ENCODE peak calls at places on chromosomes 6 and 20, in four cellular contexts. X, K, R and F are unnamed samples. For H3K9me3, the result is how much of the 10 kb centered on the place peaks cover.

GRCh38 chr6:111992851-111993250 is 61.1 kb upstream of the CCN6 start:
- DNase-seq in X (no peak), K (no peak), R (no peak), F (no peak)

GRCh38 chr6:129875610-129876515 is 14.7 kb upstream of the TMEM244 start:
- DNase-seq in X (no peak), K (no peak), R (no peak), F (no peak)

GRCh38 chr20:15494841-15495240 is 1078.4 kb downstream of the KIF16B start:
- DNase-seq in X (no peak), K (no peak), R (no peak), F (no peak)

GRCh38 chr6:95576621-95577316 is 566 bp upstream of the MANEA start:
- DNase-seq in X (no peak), K (no peak), R (no peak), F (no peak)

GRCh38 chr6:45626087-45626891 is 248.6 kb upstream of the SUPT3H start:
- DNase-seq in X (no peak), K (no peak), R (no peak), F (no peak)

GRCh38 chr6:11460001-11460668 is 77.4 kb upstream of the TMEM170B start:
- DNase-seq in X (no peak), K (no peak), R (peak), F (no peak)

GRCh38 chr20:63896136-63896890 is 1.4 kb downstream of the DNAJC5 start:
- DNase-seq in X (no peak), K (peak), R (peak), F (peak)

GRCh38 chr6:11606287-11606686 is 68.7 kb downstream of the TMEM170B start:
- DNase-seq in X (no peak), K (no peak), R (no peak), F (peak)

GRCh38 chr6:44381739-44382138 is 5.8 kb upstream of the CDC5L start:
- DNase-seq in X (no peak), K (no peak), R (peak), F (no peak)

GRCh38 chr6:170307080-170307545 is 555 bp downstream of the FAM120B start:
- DNase-seq in X (no peak), K (no peak), R (no peak), F (no peak)

GRCh38 chr6:54802775-54803631 is 43.6 kb upstream of the FAM83B start:
- DNase-seq in X (no peak), K (no peak), R (no peak), F (no peak)

GRCh38 chr6:170229851-170230519 is 60.9 kb downstream of the DLL1 start:
- DNase-seq in X (no peak), K (no peak), R (peak), F (no peak)

GRCh38 chr6:37442416-37443218 is 9.6 kb downstream of the CMTR1 start:
- DNase-seq in X (no peak), K (no peak), R (no peak), F (no peak)

GRCh38 chr20:52313335-52313963 is 121.9 kb upstream of the ZFP64 start:
- DNase-seq in X (no peak), K (peak), R (no peak), F (no peak)

GRCh38 chr20:31712564-31713311 is 9.9 kb downstream of the BCL2L1 start:
- DNase-seq in X (no peak), K (no peak), R (peak), F (peak)

GRCh38 chr20:13831476-13831875 is 46.6 kb downstream of the NDUFAF5 start:
- DNase-seq in X (no peak), K (no peak), R (no peak), F (no peak)

GRCh38 chr20:33843854-33844253 is 32.7 kb downstream of the CHMP4B start:
- DNase-seq in X (no peak), K (no peak), R (peak), F (no peak)

GRCh38 chr6:114342086-114342825 is 567 bp downstream of the HS3ST5 start:
- DNase-seq in X (no peak), K (peak), R (no peak), F (no peak)

GRCh38 chr6:37547564-37548061 is 47.9 kb upstream of the CCDC167 start:
- DNase-seq in X (no peak), K (no peak), R (no peak), F (no peak)

GRCh38 chr6:97668716-97669115 is 385.7 kb upstream of the MMS22L start:
- DNase-seq in X (no peak), K (no peak), R (no peak), F (no peak)

GRCh38 chr20:16732506-16733152 is 2.8 kb downstream of the SNRPB2 start:
- DNase-seq in X (no peak), K (no peak), R (no peak), F (no peak)

GRCh38 chr6:38973178-38974057 is 75.2 kb upstream of the GLP1R start:
- DNase-seq in X (no peak), K (no peak), R (no peak), F (no peak)

GRCh38 chr20:60210779-60211617 is 252.8 kb downstream of the CDH26 start:
- DNase-seq in X (peak), K (peak), R (peak), F (peak)

GRCh38 chr20:62693523-62693922 is 15.1 kb upstream of the NTSR1 start:
- DNase-seq in X (no peak), K (no peak), R (no peak), F (no peak)

GRCh38 chr20:47670913-47671312 is 114.4 kb downstream of the SULF2 start:
- DNase-seq in X (no peak), K (no peak), R (no peak), F (no peak)

GRCh38 chr20:19864130-19864529 is 106.1 kb downstream of the RIN2 start:
- DNase-seq in X (no peak), K (no peak), R (no peak), F (no peak)

GRCh38 chr6:12293234-12293930 is 3.2 kb downstream of the EDN1 start:
- DNase-seq in X (no peak), K (no peak), R (no peak), F (no peak)

GRCh38 chr6:32692019-32692418 is 25.6 kb upstream of the HLA-DQB1 start:
- DNase-seq in X (peak), K (no peak), R (peak), F (peak)

GRCh38 chr20:44187054-44187762 is at the start of gene JPH2:
- DNase-seq in X (peak), K (no peak), R (no peak), F (peak)
- TF ChIP-seq POLR2A in X (no peak), K (no peak), R (no peak), F (no peak)

DNA sequence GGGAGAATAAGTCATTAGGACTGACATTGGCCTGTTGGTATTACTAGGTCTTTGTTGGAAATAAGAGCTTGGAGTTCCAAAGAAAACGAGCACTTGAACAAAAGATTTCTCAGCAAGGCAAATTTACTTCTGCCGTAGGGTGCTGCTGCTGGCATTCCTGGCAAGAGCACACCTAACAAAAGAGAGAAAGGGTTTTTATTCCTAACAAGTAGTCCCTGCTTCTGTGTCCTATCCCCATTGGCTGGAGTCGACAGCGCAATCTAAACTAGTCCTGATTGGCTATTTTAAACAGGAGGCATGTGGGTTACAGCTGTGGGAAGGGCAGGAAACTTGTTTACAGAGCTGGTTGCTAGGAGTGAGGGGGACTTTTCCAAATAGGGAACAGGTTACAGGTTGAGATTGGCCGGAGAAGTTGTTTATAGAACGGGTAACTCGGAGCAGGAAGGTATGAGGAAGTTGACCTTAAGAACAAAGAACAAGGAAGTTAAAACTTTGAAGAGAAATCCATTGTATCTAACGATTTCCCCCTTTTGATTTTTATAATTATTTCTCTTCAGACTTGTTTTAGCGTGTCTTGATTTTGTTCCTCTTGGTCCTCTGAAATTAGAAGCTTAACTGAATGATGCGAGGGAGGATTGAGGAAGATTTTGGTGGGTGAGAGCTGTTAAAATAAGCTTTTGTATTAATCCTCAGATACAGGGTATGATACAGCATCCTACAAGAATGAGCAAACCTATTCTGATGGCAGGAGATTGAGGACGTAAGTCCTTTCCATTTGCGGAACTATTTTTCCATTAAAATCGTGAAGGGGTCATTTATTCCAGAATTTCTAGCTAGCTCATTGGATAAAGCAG is 3.4 kb upstream of the ZNFX1 start:
- DNase-seq in X (no peak), K (no peak), R (peak), F (no peak)
- H3K9me3 ChIP-seq in X (under half), K (under half), R (under half), F (under half)

GRCh38 chr6:27474172-27474465 is 1.2 kb upstream of the ZNF184 start:
- DNase-seq in X (no peak), K (no peak), R (no peak), F (no peak)

GRCh38 chr6:27471365-27472115 is 1.4 kb downstream of the ZNF184 start:
- DNase-seq in X (no peak), K (no peak), R (no peak), F (no peak)

GRCh38 chr6:27470023-27470422 is 2.9 kb downstream of the ZNF184 start:
- DNase-seq in X (no peak), K (no peak), R (no peak), F (no peak)

GRCh38 chr6:27472617-27473400 is at the start of gene ZNF184:
- DNase-seq in X (peak), K (peak), R (peak), F (peak)

DNA sequence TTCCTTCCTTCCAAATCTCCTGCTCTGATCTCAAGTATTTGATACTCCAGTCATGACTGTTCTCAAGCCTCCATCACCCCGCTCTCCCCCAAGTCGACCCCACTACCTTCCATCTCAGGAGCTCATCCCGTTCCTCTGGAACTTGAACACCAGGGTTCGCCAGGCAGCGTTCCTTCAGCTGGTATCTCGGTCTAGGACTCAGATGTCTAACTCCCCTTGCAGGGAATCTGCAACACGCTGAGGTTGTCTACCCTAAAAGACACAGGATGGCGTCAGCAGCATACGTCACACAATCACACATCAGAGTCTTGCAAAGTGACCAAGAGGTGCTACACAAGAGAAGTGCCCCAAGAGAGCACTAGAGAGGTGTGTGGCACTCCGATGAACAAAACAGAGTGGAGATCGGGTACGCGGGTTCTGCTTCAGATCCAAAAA is 706 bp downstream of the ZNF184 start:
- DNase-seq in X (peak), K (peak), R (peak), F (no peak)
- TF ChIP-seq POLR2A in X (no peak), K (no peak), R (no peak), F (no peak)

GRCh38 chr20:56257604-56258003 is 9.1 kb downstream of the MC3R start:
- DNase-seq in X (no peak), K (no peak), R (no peak), F (no peak)

GRCh38 chr20:56259948-56260347 is 11.4 kb downstream of the MC3R start:
- DNase-seq in X (no peak), K (no peak), R (no peak), F (no peak)
- H3K9me3 ChIP-seq in X (under half), K (under half), R (under half), F (under half)

DNA sequence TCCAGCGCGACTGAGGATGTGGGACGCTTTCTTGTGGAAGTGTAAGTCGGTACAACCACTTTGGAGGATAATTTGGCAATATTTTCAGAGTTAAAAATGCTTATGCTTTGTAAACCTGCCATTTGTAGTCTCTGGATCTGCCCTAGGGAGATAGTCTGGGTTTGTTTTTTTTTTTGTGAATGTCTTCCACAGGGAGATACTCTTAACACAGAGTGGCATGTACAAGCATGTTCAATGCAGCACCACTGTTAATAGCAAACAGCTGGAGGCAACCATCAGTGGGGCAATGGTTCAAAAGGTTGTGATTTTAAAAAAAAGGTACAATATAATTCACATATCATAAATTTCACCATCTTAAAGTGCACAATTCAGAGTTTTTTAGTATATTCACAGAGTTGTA is 22.4 kb downstream of the SLC9A8 start:
- DNase-seq in X (no peak), K (no peak), R (no peak), F (no peak)
- TF ChIP-seq POLR2A in X (no peak), K (no peak), R (no peak), F (no peak)

DNA sequence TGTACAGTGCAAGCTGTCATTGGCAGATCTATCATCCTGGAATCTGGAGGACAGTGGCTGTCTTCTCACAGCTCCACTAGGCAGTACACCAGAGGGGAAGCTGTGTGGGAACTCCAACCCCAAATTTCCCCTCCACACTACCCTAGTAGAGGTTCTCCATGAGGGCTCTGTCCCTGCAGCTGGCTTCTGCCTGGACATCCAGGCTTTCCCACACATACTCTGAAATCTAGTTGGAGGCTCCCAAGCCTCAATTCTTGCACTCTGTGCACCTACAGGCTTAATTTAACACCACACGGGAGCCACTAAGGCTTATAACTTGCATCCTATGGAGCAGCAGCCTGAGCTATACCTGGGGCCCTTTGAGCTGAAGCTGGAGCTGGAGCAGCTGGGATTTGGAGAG is 43.0 kb upstream of the TRIM39 start:
- DNase-seq in X (no peak), K (no peak), R (no peak), F (no peak)
- H3K9me3 ChIP-seq in X (under half), K (under half), R (half or more), F (half or more)